ENCODE peak calls at places on chromosomes 11 and 22, in eight cellular contexts. One of them, this sample, is unnamed.

GRCh38 chr22:28882878-28883656 is at the start of gene ZNRF3:
- DNase-seq in EH: peak
- DNase-seq in PC-9: peak
- DNase-seq in PC-3: peak
- DNase-seq in posterior vena cava: peak
- DNase-seq in nephron progenitor cell: peak
- DNase-seq in foreskin fibroblast: peak
- DNase-seq in astrocyte of the hippocampus: peak
- DNase-seq in this sample: peak

GRCh38 chr22:29003975-29004646 is 57.5 kb downstream of the C22orf31 start:
- DNase-seq in EH: no peak
- DNase-seq in PC-9: no peak
- DNase-seq in PC-3: peak
- DNase-seq in posterior vena cava: no peak
- DNase-seq in nephron progenitor cell: peak
- DNase-seq in foreskin fibroblast: no peak
- DNase-seq in astrocyte of the hippocampus: peak
- DNase-seq in this sample: no peak

GRCh38 chr22:37088108-37088605 is 21.4 kb downstream of the TMPRSS6 start:
- DNase-seq in EH: peak
- DNase-seq in PC-9: peak
- DNase-seq in PC-3: peak
- DNase-seq in posterior vena cava: no peak
- DNase-seq in nephron progenitor cell: no peak
- DNase-seq in foreskin fibroblast: peak
- DNase-seq in astrocyte of the hippocampus: no peak
- DNase-seq in this sample: no peak

GRCh38 chr11:86511086-86511551 is 136.4 kb downstream of the CCDC81 start:
- DNase-seq in EH: peak
- DNase-seq in PC-9: no peak
- DNase-seq in PC-3: peak
- DNase-seq in posterior vena cava: no peak
- DNase-seq in nephron progenitor cell: no peak
- DNase-seq in foreskin fibroblast: peak
- DNase-seq in astrocyte of the hippocampus: peak
- DNase-seq in this sample: no peak

GRCh38 chr11:63229815-63230214 is 13.6 kb downstream of the SLC22A25 start:
- DNase-seq in EH: no peak
- DNase-seq in PC-9: no peak
- DNase-seq in PC-3: no peak
- DNase-seq in posterior vena cava: no peak
- DNase-seq in nephron progenitor cell: no peak
- DNase-seq in foreskin fibroblast: no peak
- DNase-seq in astrocyte of the hippocampus: no peak
- DNase-seq in this sample: no peak

GRCh38 chr11:34501962-34502361 is 11.6 kb downstream of the ELF5 start:
- DNase-seq in EH: no peak
- DNase-seq in PC-9: peak
- DNase-seq in PC-3: no peak
- DNase-seq in posterior vena cava: no peak
- DNase-seq in nephron progenitor cell: no peak
- DNase-seq in foreskin fibroblast: peak
- DNase-seq in astrocyte of the hippocampus: peak
- DNase-seq in this sample: no peak

GRCh38 chr11:36088234-36088975 is 144.5 kb downstream of the LDLRAD3 start:
- DNase-seq in EH: peak
- DNase-seq in PC-9: no peak
- DNase-seq in PC-3: no peak
- DNase-seq in posterior vena cava: no peak
- DNase-seq in nephron progenitor cell: no peak
- DNase-seq in foreskin fibroblast: peak
- DNase-seq in astrocyte of the hippocampus: peak
- DNase-seq in this sample: no peak

GRCh38 chr22:30206964-30207363 is 39.6 kb downstream of the LIF start:
- DNase-seq in EH: peak
- DNase-seq in PC-9: peak
- DNase-seq in PC-3: peak
- DNase-seq in posterior vena cava: peak
- DNase-seq in nephron progenitor cell: peak
- DNase-seq in foreskin fibroblast: peak
- DNase-seq in astrocyte of the hippocampus: peak
- DNase-seq in this sample: no peak